ENCODE peak calls at places on chromosomes 3 and 15, in seven cellular contexts. One of them, this sample, is unnamed.

GRCh38 chr3:37695138-37695537 is 166.5 kb upstream of the CTDSPL start:
- DNase-seq in fibroblast of pulmonary artery: no peak
- DNase-seq in HL-60: no peak
- DNase-seq in progenitor cell of endocrine pancreas: no peak
- DNase-seq in tibial nerve: no peak
- DNase-seq in fibroblast of mammary gland: no peak
- DNase-seq in type B pancreatic cell: no peak
- DNase-seq in this sample: no peak

GRCh38 chr3:187989458-187990153 is 164.4 kb upstream of the LPP start:
- DNase-seq in fibroblast of pulmonary artery: no peak
- DNase-seq in HL-60: no peak
- DNase-seq in progenitor cell of endocrine pancreas: no peak
- DNase-seq in tibial nerve: no peak
- DNase-seq in fibroblast of mammary gland: no peak
- DNase-seq in type B pancreatic cell: no peak
- DNase-seq in this sample: no peak

GRCh38 chr15:30033211-30033610 is 49.5 kb upstream of the GOLGA8J start:
- DNase-seq in fibroblast of pulmonary artery: no peak
- DNase-seq in HL-60: no peak
- DNase-seq in progenitor cell of endocrine pancreas: no peak
- DNase-seq in tibial nerve: no peak
- DNase-seq in fibroblast of mammary gland: no peak
- DNase-seq in type B pancreatic cell: no peak
- DNase-seq in this sample: no peak

GRCh38 chr3:146884291-146884690 is 279.1 kb upstream of the PLSCR5 start:
- DNase-seq in fibroblast of pulmonary artery: no peak
- DNase-seq in HL-60: no peak
- DNase-seq in progenitor cell of endocrine pancreas: no peak
- DNase-seq in tibial nerve: no peak
- DNase-seq in fibroblast of mammary gland: no peak
- DNase-seq in type B pancreatic cell: no peak
- DNase-seq in this sample: no peak

GRCh38 chr3:127734754-127735473 is 62.2 kb downstream of the ABTB1 start:
- DNase-seq in fibroblast of pulmonary artery: peak
- DNase-seq in HL-60: peak
- DNase-seq in progenitor cell of endocrine pancreas: no peak
- DNase-seq in tibial nerve: peak
- DNase-seq in fibroblast of mammary gland: peak
- DNase-seq in type B pancreatic cell: no peak
- DNase-seq in this sample: no peak

GRCh38 chr3:132088291-132088690 is 53.5 kb upstream of the CPNE4 start:
- DNase-seq in fibroblast of pulmonary artery: no peak
- DNase-seq in HL-60: no peak
- DNase-seq in progenitor cell of endocrine pancreas: no peak
- DNase-seq in tibial nerve: no peak
- DNase-seq in fibroblast of mammary gland: peak
- DNase-seq in type B pancreatic cell: no peak
- DNase-seq in this sample: no peak

GRCh38 chr3:153087595-153088566 is 74.1 kb upstream of the RAP2B start:
- DNase-seq in fibroblast of pulmonary artery: peak
- DNase-seq in HL-60: no peak
- DNase-seq in progenitor cell of endocrine pancreas: no peak
- DNase-seq in tibial nerve: peak
- DNase-seq in fibroblast of mammary gland: peak
- DNase-seq in type B pancreatic cell: no peak
- DNase-seq in this sample: no peak

GRCh38 chr3:147381610-147382009 is 24.7 kb downstream of the ZIC4 start:
- DNase-seq in fibroblast of pulmonary artery: no peak
- DNase-seq in HL-60: no peak
- DNase-seq in progenitor cell of endocrine pancreas: no peak
- DNase-seq in tibial nerve: no peak
- DNase-seq in fibroblast of mammary gland: no peak
- DNase-seq in type B pancreatic cell: no peak
- DNase-seq in this sample: no peak

GRCh38 chr3:172192830-172193415 is 153.5 kb downstream of the FNDC3B start:
- DNase-seq in fibroblast of pulmonary artery: no peak
- DNase-seq in HL-60: no peak
- DNase-seq in progenitor cell of endocrine pancreas: no peak
- DNase-seq in tibial nerve: no peak
- DNase-seq in fibroblast of mammary gland: no peak
- DNase-seq in type B pancreatic cell: no peak
- DNase-seq in this sample: no peak

GRCh38 chr15:85763157-85763556 is 31.6 kb downstream of the KLHL25 start:
- DNase-seq in fibroblast of pulmonary artery: no peak
- DNase-seq in HL-60: no peak
- DNase-seq in progenitor cell of endocrine pancreas: no peak
- DNase-seq in tibial nerve: no peak
- DNase-seq in fibroblast of mammary gland: no peak
- DNase-seq in type B pancreatic cell: no peak
- DNase-seq in this sample: no peak

GRCh38 chr15:73626072-73626471 is 7.1 kb downstream of the NPTN start:
- DNase-seq in fibroblast of pulmonary artery: no peak
- DNase-seq in HL-60: no peak
- DNase-seq in progenitor cell of endocrine pancreas: no peak
- DNase-seq in tibial nerve: no peak
- DNase-seq in fibroblast of mammary gland: no peak
- DNase-seq in type B pancreatic cell: no peak
- DNase-seq in this sample: no peak

GRCh38 chr15:89998923-89999675 is 2.0 kb upstream of the ZNF710 start:
- DNase-seq in fibroblast of pulmonary artery: no peak
- DNase-seq in HL-60: no peak
- DNase-seq in progenitor cell of endocrine pancreas: no peak
- DNase-seq in tibial nerve: no peak
- DNase-seq in fibroblast of mammary gland: peak
- DNase-seq in type B pancreatic cell: no peak
- DNase-seq in this sample: no peak

GRCh38 chr3:41450416-41451231 is 251.3 kb downstream of the CTNNB1 start:
- DNase-seq in fibroblast of pulmonary artery: no peak
- DNase-seq in HL-60: no peak
- DNase-seq in progenitor cell of endocrine pancreas: no peak
- DNase-seq in tibial nerve: no peak
- DNase-seq in fibroblast of mammary gland: no peak
- DNase-seq in type B pancreatic cell: no peak
- DNase-seq in this sample: no peak

GRCh38 chr3:14143826-14144225 is 19.0 kb downstream of the TMEM43 start:
- DNase-seq in fibroblast of pulmonary artery: peak
- DNase-seq in HL-60: peak
- DNase-seq in progenitor cell of endocrine pancreas: no peak
- DNase-seq in tibial nerve: peak
- DNase-seq in fibroblast of mammary gland: peak
- DNase-seq in type B pancreatic cell: no peak
- DNase-seq in this sample: no peak

GRCh38 chr15:74202461-74203401 is at the start of gene STRA6:
- DNase-seq in fibroblast of pulmonary artery: no peak
- DNase-seq in HL-60: no peak
- DNase-seq in progenitor cell of endocrine pancreas: peak
- DNase-seq in tibial nerve: no peak
- DNase-seq in fibroblast of mammary gland: peak
- DNase-seq in type B pancreatic cell: peak
- DNase-seq in this sample: no peak

GRCh38 chr3:77815467-77815866 is 775.6 kb downstream of the ROBO2 start:
- DNase-seq in fibroblast of pulmonary artery: no peak
- DNase-seq in HL-60: no peak
- DNase-seq in progenitor cell of endocrine pancreas: no peak
- DNase-seq in tibial nerve: no peak
- DNase-seq in fibroblast of mammary gland: no peak
- DNase-seq in type B pancreatic cell: no peak
- DNase-seq in this sample: no peak
- TF ChIP-seq CTCF in fibroblast of pulmonary artery: no peak
- TF ChIP-seq CTCF in HL-60: no peak
- TF ChIP-seq CTCF in progenitor cell of endocrine pancreas: peak
- TF ChIP-seq CTCF in tibial nerve: no peak
- TF ChIP-seq CTCF in fibroblast of mammary gland: peak
- TF ChIP-seq CTCF in type B pancreatic cell: peak
- TF ChIP-seq CTCF in this sample: no peak

GRCh38 chr15:65639509-65639908 is 17.8 kb downstream of the SLC24A1 start:
- DNase-seq in fibroblast of pulmonary artery: no peak
- DNase-seq in HL-60: no peak
- DNase-seq in progenitor cell of endocrine pancreas: no peak
- DNase-seq in tibial nerve: no peak
- DNase-seq in fibroblast of mammary gland: no peak
- DNase-seq in type B pancreatic cell: no peak
- DNase-seq in this sample: no peak

GRCh38 chr15:65642588-65642987 is 20.9 kb downstream of the SLC24A1 start:
- DNase-seq in fibroblast of pulmonary artery: no peak
- DNase-seq in HL-60: no peak
- DNase-seq in progenitor cell of endocrine pancreas: no peak
- DNase-seq in tibial nerve: no peak
- DNase-seq in fibroblast of mammary gland: no peak
- DNase-seq in type B pancreatic cell: no peak
- DNase-seq in this sample: no peak

GRCh38 chr15:65644282-65644681 is 22.5 kb downstream of the SLC24A1 start:
- DNase-seq in fibroblast of pulmonary artery: no peak
- DNase-seq in HL-60: no peak
- DNase-seq in progenitor cell of endocrine pancreas: no peak
- DNase-seq in tibial nerve: no peak
- DNase-seq in fibroblast of mammary gland: no peak
- DNase-seq in type B pancreatic cell: no peak
- DNase-seq in this sample: no peak

GRCh38 chr15:65638681-65639089 is 16.9 kb downstream of the SLC24A1 start:
- DNase-seq in fibroblast of pulmonary artery: peak
- DNase-seq in HL-60: peak
- DNase-seq in progenitor cell of endocrine pancreas: no peak
- DNase-seq in tibial nerve: peak
- DNase-seq in fibroblast of mammary gland: peak
- DNase-seq in type B pancreatic cell: no peak
- DNase-seq in this sample: no peak

DNA sequence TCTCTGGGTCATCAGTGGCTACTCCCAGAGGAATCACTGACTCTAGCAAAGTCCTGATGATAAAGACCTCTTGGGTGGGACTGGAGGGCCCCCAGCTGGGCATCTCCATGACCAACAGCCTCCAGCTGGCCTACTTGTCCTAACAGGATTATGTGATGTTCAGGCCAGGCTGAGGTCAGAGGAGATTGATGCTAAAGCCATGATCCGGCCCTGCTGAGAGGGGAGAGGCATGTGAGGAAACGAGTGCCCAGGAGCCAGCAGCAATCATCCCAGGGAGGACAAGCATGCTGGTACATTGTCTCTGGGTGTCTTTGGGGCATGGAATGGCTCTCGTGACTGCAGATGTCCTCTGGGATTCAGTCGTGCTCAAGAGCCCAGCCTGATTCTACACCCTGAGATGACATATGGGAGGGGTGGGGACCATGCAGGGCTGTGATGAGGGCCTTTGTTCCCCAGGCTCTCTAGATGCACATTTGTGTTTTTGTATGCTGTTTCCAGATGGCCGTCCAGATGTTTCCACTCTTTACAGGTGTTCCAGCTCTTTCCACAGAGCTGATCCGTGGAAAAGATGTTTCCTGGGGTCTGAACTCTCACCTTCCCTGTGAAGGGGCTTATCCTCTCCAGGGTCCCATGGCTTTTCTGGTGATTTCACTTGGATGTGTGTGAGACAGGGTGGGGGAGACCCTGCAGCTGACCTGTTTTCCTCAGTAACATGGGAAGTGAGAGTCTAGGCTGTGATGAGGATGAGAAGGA is 20.2 kb downstream of the SLC24A1 start:
- DNase-seq in fibroblast of pulmonary artery: no peak
- DNase-seq in HL-60: no peak
- DNase-seq in progenitor cell of endocrine pancreas: no peak
- DNase-seq in tibial nerve: no peak
- DNase-seq in fibroblast of mammary gland: no peak
- DNase-seq in type B pancreatic cell: no peak
- DNase-seq in this sample: no peak
- TF ChIP-seq CTCF in fibroblast of pulmonary artery: no peak
- TF ChIP-seq CTCF in HL-60: no peak
- TF ChIP-seq CTCF in progenitor cell of endocrine pancreas: no peak
- TF ChIP-seq CTCF in tibial nerve: no peak
- TF ChIP-seq CTCF in fibroblast of mammary gland: no peak
- TF ChIP-seq CTCF in type B pancreatic cell: no peak
- TF ChIP-seq CTCF in this sample: no peak

GRCh38 chr3:66808891-66809578 is 189.1 kb upstream of the KBTBD8 start:
- DNase-seq in fibroblast of pulmonary artery: no peak
- DNase-seq in HL-60: no peak
- DNase-seq in progenitor cell of endocrine pancreas: no peak
- DNase-seq in tibial nerve: no peak
- DNase-seq in fibroblast of mammary gland: no peak
- DNase-seq in type B pancreatic cell: no peak
- DNase-seq in this sample: no peak

GRCh38 chr3:66803706-66804496 is 194.2 kb upstream of the KBTBD8 start:
- DNase-seq in fibroblast of pulmonary artery: no peak
- DNase-seq in HL-60: no peak
- DNase-seq in progenitor cell of endocrine pancreas: no peak
- DNase-seq in tibial nerve: no peak
- DNase-seq in fibroblast of mammary gland: no peak
- DNase-seq in type B pancreatic cell: no peak
- DNase-seq in this sample: no peak

GRCh38 chr3:66797916-66798560 is 200.1 kb upstream of the KBTBD8 start:
- DNase-seq in fibroblast of pulmonary artery: peak
- DNase-seq in HL-60: no peak
- DNase-seq in progenitor cell of endocrine pancreas: no peak
- DNase-seq in tibial nerve: peak
- DNase-seq in fibroblast of mammary gland: peak
- DNase-seq in type B pancreatic cell: no peak
- DNase-seq in this sample: no peak

GRCh38 chr3:66800941-66801545 is 197.1 kb upstream of the KBTBD8 start:
- DNase-seq in fibroblast of pulmonary artery: no peak
- DNase-seq in HL-60: no peak
- DNase-seq in progenitor cell of endocrine pancreas: no peak
- DNase-seq in tibial nerve: no peak
- DNase-seq in fibroblast of mammary gland: no peak
- DNase-seq in type B pancreatic cell: no peak
- DNase-seq in this sample: no peak

DNA sequence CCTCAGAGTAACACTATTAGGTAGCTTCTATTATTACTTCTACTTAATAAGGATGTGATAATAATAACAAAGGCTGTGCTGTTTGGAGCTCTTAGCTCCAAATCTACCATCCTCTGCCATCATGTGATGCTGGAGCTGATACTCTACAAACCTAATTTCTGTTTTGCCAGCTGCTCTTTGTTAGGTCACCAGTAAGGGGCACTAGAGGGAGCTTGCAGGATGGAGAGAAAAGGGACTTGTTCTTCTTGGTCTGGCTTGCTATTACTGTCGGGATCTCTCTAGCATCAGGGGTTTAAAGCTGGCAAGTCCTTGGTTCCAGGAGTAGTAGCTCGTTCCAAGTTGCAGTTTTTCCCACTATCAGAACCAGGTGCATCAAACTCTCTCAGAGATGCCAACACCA is 194.9 kb upstream of the KBTBD8 start:
- DNase-seq in fibroblast of pulmonary artery: no peak
- DNase-seq in HL-60: no peak
- DNase-seq in progenitor cell of endocrine pancreas: no peak
- DNase-seq in tibial nerve: no peak
- DNase-seq in fibroblast of mammary gland: no peak
- DNase-seq in type B pancreatic cell: no peak
- DNase-seq in this sample: no peak
- TF ChIP-seq CTCF in fibroblast of pulmonary artery: peak
- TF ChIP-seq CTCF in HL-60: no peak
- TF ChIP-seq CTCF in progenitor cell of endocrine pancreas: peak
- TF ChIP-seq CTCF in tibial nerve: no peak
- TF ChIP-seq CTCF in fibroblast of mammary gland: peak
- TF ChIP-seq CTCF in type B pancreatic cell: peak
- TF ChIP-seq CTCF in this sample: no peak

DNA sequence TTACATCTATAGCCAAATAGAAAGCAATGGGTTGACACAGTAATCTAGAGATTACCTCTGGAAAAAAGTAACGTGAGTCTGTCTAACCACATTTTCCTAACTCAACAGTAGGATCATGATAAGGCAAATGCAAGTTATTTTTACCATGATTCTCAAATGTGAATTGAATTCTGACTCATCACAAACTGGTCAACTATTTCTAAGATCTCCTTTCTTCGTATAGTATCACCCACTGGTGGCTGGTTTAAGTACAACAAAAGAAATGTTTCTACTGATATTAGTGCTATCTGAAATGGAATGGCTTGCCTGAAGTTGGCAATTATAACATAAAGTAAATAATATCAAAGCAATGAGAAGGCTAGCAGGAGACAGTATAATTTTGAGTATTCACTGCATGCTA is 102.2 kb downstream of the ABI3BP start:
- DNase-seq in fibroblast of pulmonary artery: peak
- DNase-seq in HL-60: no peak
- DNase-seq in progenitor cell of endocrine pancreas: no peak
- DNase-seq in tibial nerve: no peak
- DNase-seq in fibroblast of mammary gland: peak
- DNase-seq in type B pancreatic cell: no peak
- DNase-seq in this sample: no peak
- TF ChIP-seq CTCF in fibroblast of pulmonary artery: peak
- TF ChIP-seq CTCF in HL-60: no peak
- TF ChIP-seq CTCF in progenitor cell of endocrine pancreas: peak
- TF ChIP-seq CTCF in tibial nerve: no peak
- TF ChIP-seq CTCF in fibroblast of mammary gland: peak
- TF ChIP-seq CTCF in type B pancreatic cell: no peak
- TF ChIP-seq CTCF in this sample: no peak

This sample was measured in B cell.